ENCODE peak calls at places on chromosomes 11 and 22, in nine cellular contexts. C is stimulated activated CD4-positive, alpha-beta T cell treated with anti-CD3 and anti-CD28 coated beads, Interleukin-15, amount 100 ng/mL, for 1 hour; Q is brain microvascular endothelial cell; G is astrocyte of the spinal cord; B is NCI-H774; H is activated naive CD4-positive, alpha-beta T cell; P is fibroblast of mammary gland; Z is kidney glomerular epithelial cell; M is activated naive CD8-positive, alpha-beta T cell treated with anti-CD3 and anti-CD28 coated beads for 36 hours. I is an unnamed sample.

GRCh38 chr11:118437046-118437735 is 899 bp downstream of the KMT2A start:
- DNase-seq in C (peak), H (no peak), M (peak), Q (no peak), P (peak), Z (peak), B (peak), G (peak), I (no peak)

GRCh38 chr11:121687961-121688566 is 235.3 kb upstream of the SORL1-AS1 start:
- DNase-seq in C (no peak), H (no peak), P (peak), G (peak), B (no peak), Z (peak), M (no peak), Q (peak), I (no peak)

GRCh38 chr11:17354070-17354924 is 2.7 kb downstream of the NCR3LG1 start:
- DNase-seq in H (no peak), M (peak), G (peak), Z (peak), P (peak), Q (peak), C (peak), B (peak), I (no peak)

GRCh38 chr11:130095326-130095725 is 25.6 kb downstream of the APLP2 start:
- DNase-seq in M (no peak), Z (no peak), C (no peak), Q (no peak), B (no peak), P (no peak), G (no peak), H (no peak), I (no peak)

GRCh38 chr11:17238377-17238776 is 30.6 kb upstream of the PIK3C2A start:
- DNase-seq in Z (no peak), B (peak), P (no peak), M (no peak), H (no peak), C (no peak), G (no peak), Q (no peak), I (no peak)

GRCh38 chr22:41241133-41241676 is 474 bp upstream of the CHADL start:
- DNase-seq in H (no peak), C (no peak), Q (no peak), B (no peak), P (no peak), M (no peak), G (no peak), Z (no peak), I (no peak)

GRCh38 chr11:74492974-74493815 is at the start of gene LIPT2:
- DNase-seq in P (peak), M (peak), Q (peak), Z (peak), B (peak), G (peak), C (peak), H (peak), I (peak)

GRCh38 chr11:91178366-91178765 is 955.5 kb upstream of the CHORDC1 start:
- DNase-seq in G (no peak), P (peak), M (no peak), Z (no peak), B (no peak), Q (peak), C (no peak), H (no peak), I (no peak)

GRCh38 chr22:33101550-33101949 is 43.4 kb upstream of the SYN3 start:
- DNase-seq in Z (no peak), G (no peak), B (no peak), Q (no peak), P (no peak), C (no peak), H (no peak), M (no peak), I (no peak)

GRCh38 chr22:46110215-46110614 is 40.1 kb upstream of the PPARA start:
- DNase-seq in Q (peak), C (no peak), G (no peak), B (no peak), H (no peak), Z (no peak), P (peak), M (no peak), I (no peak)

I was measured in GM18507.